ENCODE peak calls at places on chromosomes 11 and 22, in four cellular contexts. C is bronchial epithelial cell, P is neuronal stem cell, W is D341Med. J is an unnamed sample.

GRCh38 chr11:27770576-27770975 is 70.3 kb upstream of the BDNF start:
- DNase-seq in C (peak), P (no peak), W (no peak), J (no peak)

GRCh38 chr11:92107331-92107730 is 117.3 kb upstream of the FAT3 start:
- DNase-seq in C (no peak), P (no peak), W (no peak), J (no peak)

GRCh38 chr11:93213622-93214021 is 15.8 kb upstream of the SLC36A4 start:
- DNase-seq in C (no peak), P (no peak), W (no peak), J (no peak)

GRCh38 chr11:75337195-75337654 is 14.2 kb downstream of the ARRB1 start:
- DNase-seq in C (peak), P (no peak), W (no peak), J (peak)

GRCh38 chr11:35953081-35953480 is 9.2 kb downstream of the LDLRAD3 start:
- DNase-seq in C (no peak), P (no peak), W (no peak), J (no peak)

GRCh38 chr11:38131535-38131934 is 1533.5 kb upstream of the RAG2 start:
- DNase-seq in C (no peak), P (no peak), W (no peak), J (no peak)

GRCh38 chr11:115409691-115410220 is 94.5 kb downstream of the CADM1 start:
- DNase-seq in C (no peak), P (no peak), W (peak), J (peak)

GRCh38 chr11:62149986-62150886 is 26.4 kb downstream of the INCENP start:
- DNase-seq in C (no peak), P (no peak), W (no peak), J (no peak)

GRCh38 chr11:100581318-100581717 is 105.8 kb upstream of the ARHGAP42 start:
- DNase-seq in C (peak), P (no peak), W (no peak), J (peak)

GRCh38 chr11:62577046-62577708 is 3.5 kb upstream of the EEF1G start:
- DNase-seq in C (no peak), P (no peak), W (no peak), J (no peak)

GRCh38 chr11:14136561-14136960 is 174.0 kb downstream of the SPON1 start:
- DNase-seq in C (no peak), P (no peak), W (no peak), J (no peak)

GRCh38 chr22:40491990-40492631 is 121.7 kb downstream of the SGSM3 start:
- DNase-seq in C (no peak), P (no peak), W (no peak), J (peak)

GRCh38 chr22:38455530-38456271 is 702 bp upstream of the KCNJ4 start:
- DNase-seq in C (no peak), P (peak), W (peak), J (peak)

GRCh38 chr11:119207300-119207570 is 1.1 kb downstream of the CBL start:
- DNase-seq in C (peak), P (no peak), W (no peak), J (no peak)

GRCh38 chr11:30000986-30001385 is 15.8 kb downstream of the KCNA4 start:
- DNase-seq in C (no peak), P (no peak), W (no peak), J (no peak)

GRCh38 chr22:36925388-36926290 is 12.2 kb downstream of the CSF2RB start:
- DNase-seq in C (no peak), P (no peak), W (no peak), J (no peak)

GRCh38 chr22:41387341-41387740 is 5.6 kb downstream of the TEF start:
- DNase-seq in C (no peak), P (no peak), W (no peak), J (no peak)

GRCh38 chr11:126357969-126358762 is 2.7 kb downstream of the ST3GAL4 start:
- DNase-seq in C (no peak), P (no peak), W (no peak), J (no peak)

GRCh38 chr11:103532133-103532788 is 423.0 kb downstream of the DYNC2H1 start:
- DNase-seq in C (peak), P (no peak), W (no peak), J (peak)

GRCh38 chr22:17269224-17269606 is 50.0 kb upstream of the ADA2 start:
- DNase-seq in C (no peak), P (no peak), W (peak), J (no peak)

GRCh38 chr11:19071255-19071654 is 10.7 kb upstream of the MRGPRX2 start:
- DNase-seq in C (peak), P (peak), W (peak), J (peak)

GRCh38 chr22:40024201-40025061 is 29.7 kb downstream of the FAM83F start:
- DNase-seq in C (no peak), P (peak), W (peak), J (peak)

GRCh38 chr11:221998-222789 is 13.9 kb downstream of the SIRT3 start:
- DNase-seq in C (no peak), P (no peak), W (no peak), J (no peak)

GRCh38 chr11:8871283-8871775 is 39.7 kb upstream of the AKIP1 start:
- DNase-seq in C (peak), P (peak), W (peak), J (peak)

GRCh38 chr11:33652407-33652806 is 48.2 kb downstream of the C11orf91 start:
- DNase-seq in C (no peak), P (no peak), W (no peak), J (no peak)

GRCh38 chr22:32466496-32466895 is 2.2 kb upstream of the BPIFC start:
- DNase-seq in C (no peak), P (no peak), W (no peak), J (no peak)

GRCh38 chr11:123314972-123315371 is 115.1 kb upstream of the GRAMD1B start:
- DNase-seq in C (no peak), P (no peak), W (no peak), J (no peak)

GRCh38 chr22:28187612-28188011 is 268.6 kb upstream of the PITPNB start:
- DNase-seq in C (no peak), P (no peak), W (peak), J (no peak)

GRCh38 chr11:119262668-119263351 is 54.1 kb downstream of the MCAM start:
- DNase-seq in C (peak), P (no peak), W (no peak), J (peak)

GRCh38 chr11:3155691-3156258 is 9.3 kb downstream of the OSBPL5 start:
- DNase-seq in C (no peak), P (no peak), W (no peak), J (no peak)

GRCh38 chr11:76767659-76768058 is 15.5 kb upstream of the TSKU start:
- DNase-seq in C (no peak), P (no peak), W (no peak), J (no peak)